ENCODE peak calls at places on chromosomes 2 and 18, in eight cellular contexts. J is IMR-90, X is epithelial cell of esophagus, M is pancreas, G is breast epithelium, W is brain microvascular endothelial cell, H is left ventricle myocardium inferior, V is Peyer's patch. C is an unnamed sample.

GRCh38 chr2:88053301-88053700 is 2.3 kb downstream of the KRCC1 start:
- DNase-seq in J (peak), X (no peak), M (no peak), G (no peak), W (no peak), H (no peak), V (no peak), C (no peak)

GRCh38 chr2:55616509-55617159 is 788 bp downstream of the PPP4R3B start:
- DNase-seq in J (peak), X (peak), M (peak), G (peak), W (peak), H (no peak), V (no peak), C (peak)

GRCh38 chr2:148658807-148659722 is 14.5 kb downstream of the EPC2 start:
- DNase-seq in J (peak), X (peak), M (no peak), G (no peak), W (no peak), H (no peak), V (no peak), C (no peak)

GRCh38 chr2:204947448-204947847 is 402.2 kb downstream of the PARD3B start:
- DNase-seq in J (no peak), X (no peak), M (no peak), G (no peak), W (no peak), H (no peak), V (no peak), C (no peak)

GRCh38 chr2:30939354-30939753 is 132.1 kb upstream of the CAPN13 start:
- DNase-seq in J (no peak), X (no peak), M (no peak), G (no peak), W (no peak), H (no peak), V (no peak), C (no peak)

GRCh38 chr2:195543063-195543462 is 114.0 kb upstream of the SLC39A10 start:
- DNase-seq in J (no peak), X (no peak), M (no peak), G (no peak), W (no peak), H (no peak), V (no peak), C (no peak)

GRCh38 chr2:51855683-51856082 is 823.8 kb upstream of the NRXN1 start:
- DNase-seq in J (no peak), X (no peak), M (no peak), G (no peak), W (no peak), H (no peak), V (no peak), C (no peak)

GRCh38 chr2:20145497-20146193 is 79.3 kb downstream of the SDC1 start:
- DNase-seq in J (no peak), X (peak), M (no peak), G (no peak), W (no peak), H (no peak), V (no peak), C (no peak)

GRCh38 chr18:8800445-8800844 is 95.1 kb downstream of the MTCL1 start:
- DNase-seq in J (peak), X (peak), M (no peak), G (peak), W (peak), H (no peak), V (no peak), C (peak)

GRCh38 chr18:13661779-13662271 is 64.5 kb downstream of the FAM210A start:
- DNase-seq in J (no peak), X (no peak), M (no peak), G (no peak), W (no peak), H (no peak), V (no peak), C (no peak)

GRCh38 chr2:6945087-6945813 is 28.0 kb downstream of the RNF144A start:
- DNase-seq in J (no peak), X (no peak), M (no peak), G (no peak), W (no peak), H (no peak), V (no peak), C (no peak)

GRCh38 chr2:75634945-75635344 is 11.6 kb upstream of the MRPL19 start:
- DNase-seq in J (no peak), X (peak), M (no peak), G (no peak), W (no peak), H (no peak), V (no peak), C (no peak)

GRCh38 chr2:188305271-188305670 is 13.6 kb downstream of the GULP1 start:
- DNase-seq in J (no peak), X (no peak), M (no peak), G (no peak), W (no peak), H (no peak), V (no peak), C (no peak)

GRCh38 chr2:188306271-188306670 is 14.6 kb downstream of the GULP1 start:
- DNase-seq in J (no peak), X (no peak), M (no peak), G (no peak), W (no peak), H (no peak), V (no peak), C (no peak)

GRCh38 chr2:188308483-188308882 is 16.8 kb downstream of the GULP1 start:
- DNase-seq in J (no peak), X (no peak), M (no peak), G (no peak), W (no peak), H (no peak), V (no peak), C (no peak)

GRCh38 chr2:188307850-188308283 is 16.2 kb downstream of the GULP1 start:
- DNase-seq in J (no peak), X (no peak), M (no peak), G (no peak), W (no peak), H (no peak), V (no peak), C (no peak)

DNA sequence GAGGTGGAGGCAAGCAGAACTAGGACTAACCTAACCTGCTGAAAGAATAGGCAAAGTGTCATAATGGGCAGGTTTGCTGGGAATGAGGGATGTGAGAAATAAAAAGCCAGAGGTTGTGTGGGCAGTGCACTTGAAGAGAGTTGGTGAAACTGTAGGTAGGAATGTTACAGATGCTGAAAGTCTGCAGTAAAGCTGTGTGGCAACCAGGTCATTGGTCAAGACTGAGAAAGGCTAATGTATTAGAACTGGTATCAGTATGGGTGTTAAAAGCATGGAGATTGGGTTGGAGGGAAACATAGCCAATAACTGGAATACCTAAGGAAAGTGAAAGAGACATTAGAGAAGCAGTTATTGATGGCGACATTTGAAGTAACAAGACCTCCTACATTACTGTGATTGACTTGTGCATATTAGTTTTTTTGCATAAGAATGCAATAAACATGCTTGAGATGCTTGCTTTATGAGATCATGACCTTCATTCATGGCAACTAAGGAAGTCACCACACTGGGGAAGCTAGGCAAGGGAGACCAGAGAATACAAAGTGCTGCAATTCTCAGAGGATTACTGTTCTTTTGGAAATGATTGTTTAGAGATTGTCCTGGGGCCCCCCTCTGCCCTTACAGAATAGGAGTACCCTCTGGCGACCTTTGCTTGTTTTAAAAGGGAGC is 11.8 kb downstream of the GULP1 start:
- DNase-seq in J (peak), X (no peak), M (no peak), G (no peak), W (peak), H (no peak), V (no peak), C (peak)
- H3K4me3 ChIP-seq in J (peak), X (no peak), M (no peak), G (no peak), W (no peak), H (no peak), V (no peak), C (no peak)

GRCh38 chr2:70822843-70823629 is 2.6 kb upstream of the CLEC4F start:
- DNase-seq in J (no peak), X (no peak), M (no peak), G (no peak), W (no peak), H (no peak), V (no peak), C (no peak)
- TF ChIP-seq CTCF in J (no peak), X (no peak), M (no peak), G (no peak), W (no peak), H (no peak), V (no peak), C (no peak)

GRCh38 chr2:225164406-225165048 is 122.3 kb upstream of the DOCK10 start:
- DNase-seq in J (no peak), X (no peak), M (no peak), G (no peak), W (peak), H (no peak), V (no peak), C (no peak)
- H3K4me3 ChIP-seq in J (no peak), X (no peak), M (no peak), G (no peak), W (no peak), H (no peak), V (no peak), C (no peak)

GRCh38 chr18:63206433-63207153 is 113.0 kb downstream of the BCL2 start:
- DNase-seq in J (no peak), X (no peak), M (no peak), G (no peak), W (no peak), H (no peak), V (no peak), C (no peak)

GRCh38 chr18:63207825-63208224 is 111.7 kb downstream of the BCL2 start:
- DNase-seq in J (no peak), X (no peak), M (no peak), G (no peak), W (no peak), H (no peak), V (no peak), C (no peak)

GRCh38 chr18:63205791-63206252 is 113.7 kb downstream of the BCL2 start:
- DNase-seq in J (no peak), X (no peak), M (no peak), G (no peak), W (no peak), H (no peak), V (no peak), C (no peak)

GRCh38 chr18:63208676-63209075 is 110.9 kb downstream of the BCL2 start:
- DNase-seq in J (no peak), X (no peak), M (no peak), G (no peak), W (no peak), H (no peak), V (no peak), C (no peak)

DNA sequence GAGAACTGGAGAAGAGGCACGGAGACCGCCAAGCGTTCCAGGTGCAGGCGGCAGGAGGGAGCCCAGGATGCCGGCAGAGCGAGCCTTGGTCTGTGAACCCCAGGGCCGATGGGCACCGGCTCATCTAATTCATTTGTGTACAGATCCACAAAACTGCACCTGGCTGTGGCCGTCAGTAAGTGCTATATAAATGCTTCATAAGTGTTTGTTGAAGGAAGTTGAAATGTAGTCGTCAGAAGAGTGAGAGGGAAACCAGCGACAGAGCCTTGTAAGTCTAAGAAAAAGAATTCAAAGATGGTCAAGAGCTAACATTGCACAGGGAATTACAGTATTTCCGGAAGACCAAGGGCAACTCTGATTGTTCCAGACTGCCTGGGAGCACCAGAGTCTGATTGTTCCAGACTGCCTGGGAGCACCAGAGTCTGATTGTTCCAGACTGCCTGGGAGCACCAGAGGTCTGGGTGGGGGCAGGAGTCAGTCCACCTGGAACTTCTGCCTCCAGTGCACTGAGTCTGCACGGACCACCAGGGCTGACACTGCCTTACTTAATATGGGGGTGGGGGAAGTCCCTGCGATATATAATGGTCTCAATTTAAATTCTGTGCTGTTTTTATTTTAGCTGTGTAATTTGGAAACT is 112.3 kb downstream of the BCL2 start:
- DNase-seq in J (no peak), X (no peak), M (no peak), G (no peak), W (no peak), H (no peak), V (peak), C (no peak)
- TF ChIP-seq CTCF in J (no peak), X (no peak), M (no peak), G (no peak), W (no peak), H (no peak), V (no peak), C (no peak)

DNA sequence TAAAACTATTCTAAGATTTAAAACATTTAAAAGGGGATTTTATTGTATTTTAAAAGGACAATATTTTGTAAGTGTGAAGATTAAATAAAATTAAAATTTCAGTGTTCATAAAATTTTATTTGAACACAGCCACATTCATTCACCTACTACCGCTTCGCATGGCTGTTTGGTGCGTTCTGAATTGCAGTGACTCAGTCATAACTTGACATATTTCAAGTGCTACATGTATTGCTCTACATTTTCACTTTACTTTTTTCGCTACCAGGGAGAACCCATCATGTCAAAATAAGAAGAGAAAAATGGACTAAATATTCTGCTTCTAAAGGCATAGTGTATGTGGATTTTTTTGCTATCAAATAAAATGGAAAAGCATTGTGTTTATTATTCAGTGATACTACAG is 8.7 kb downstream of the PTH2R start:
- DNase-seq in J (no peak), X (no peak), M (no peak), G (no peak), W (no peak), H (no peak), V (no peak), C (no peak)
- H3K4me3 ChIP-seq in J (no peak), X (no peak), M (no peak), G (no peak), W (no peak), H (no peak), V (no peak), C (no peak)